ENCODE peak calls at places on chromosome 13, in four cellular contexts. I is T-cell; L is stimulated activated CD4-positive, alpha-beta T cell treated with anti-CD3 and anti-CD28 coated beads, Interleukin-2, amount 100 ng/mL, for 48 hours; S is right atrium auricular region. M is an unnamed sample.

GRCh38 chr13:59176775-59177174 is 987.0 kb downstream of the DIAPH3 start:
- DNase-seq in I (no peak), L (no peak), S (no peak), M (no peak)

GRCh38 chr13:105599477-105600037 is 935.9 kb downstream of the EFNB2 start:
- DNase-seq in I (no peak), L (no peak), S (no peak), M (no peak)

GRCh38 chr13:73467103-73467502 is 408.3 kb downstream of the KLF5 start:
- DNase-seq in I (no peak), L (no peak), S (no peak), M (no peak)

GRCh38 chr13:28622286-28622685 is 36.6 kb upstream of the POMP start:
- DNase-seq in I (no peak), L (no peak), S (peak; percentile 70), M (no peak)

GRCh38 chr13:65913173-65913572 is 1317.0 kb downstream of the PCDH9 start:
- DNase-seq in I (no peak), L (no peak), S (no peak), M (no peak)

GRCh38 chr13:103002279-103002678 is 63.9 kb downstream of the SLC10A2 start:
- DNase-seq in I (no peak), L (no peak), S (no peak), M (no peak)

GRCh38 chr13:58949646-58950045 is 1214.1 kb downstream of the DIAPH3 start:
- DNase-seq in I (no peak), L (no peak), S (no peak), M (no peak)

GRCh38 chr13:71039440-71039839 is 827.6 kb downstream of the DACH1 start:
- DNase-seq in I (no peak), L (no peak), S (no peak), M (no peak)

GRCh38 chr13:51241720-51242119 is 19.5 kb downstream of the FAM124A start:
- DNase-seq in I (no peak), L (no peak), S (no peak), M (no peak)

GRCh38 chr13:80737513-80737912 is 396.6 kb upstream of the SPRY2 start:
- DNase-seq in I (no peak), L (no peak), S (no peak), M (no peak)

GRCh38 chr13:77544365-77544764 is 8.9 kb downstream of the SCEL start:
- DNase-seq in I (no peak), L (no peak), S (peak; percentile 72), M (no peak)

GRCh38 chr13:33174491-33174890 is 111.1 kb downstream of the STARD13 start:
- DNase-seq in I (no peak), L (no peak), S (no peak), M (no peak)

GRCh38 chr13:41520016-41520698 is 62.8 kb downstream of the RGCC start:
- DNase-seq in I (no peak), L (no peak), S (peak; percentile 58), M (no peak)

GRCh38 chr13:108795841-108796240 is 166.4 kb downstream of the MYO16 start:
- DNase-seq in I (no peak), L (no peak), S (no peak), M (no peak)

GRCh38 chr13:106036870-106037269 is 498.6 kb downstream of the EFNB2 start:
- DNase-seq in I (no peak), L (no peak), S (no peak), M (no peak)

GRCh38 chr13:39895254-39895653 is 239.8 kb downstream of the COG6 start:
- DNase-seq in I (no peak), L (no peak), S (no peak), M (no peak)

GRCh38 chr13:33827152-33827551 is 9.2 kb downstream of the RFC3 start:
- DNase-seq in I (no peak), L (no peak), S (no peak), M (no peak)